ENCODE peak calls at places on chromosomes 5 and 9, in four cellular contexts. Z is RWPE2, M is GM13977, P is IMR-90. V is an unnamed sample.

GRCh38 chr9:89493671-89494070 is 4.2 kb downstream of the SEMA4D start:
- DNase-seq in Z (no peak), M (no peak), P (no peak), V (no peak)

GRCh38 chr5:37696190-37697021 is 143.4 kb downstream of the GDNF start:
- DNase-seq in Z (peak), M (no peak), P (peak), V (no peak)

GRCh38 chr9:85586684-85587083 is 155.1 kb downstream of the AGTPBP1 start:
- DNase-seq in Z (no peak), M (no peak), P (no peak), V (no peak)

GRCh38 chr9:76615149-76615548 is 149.1 kb upstream of the PCA3 start:
- DNase-seq in Z (no peak), M (no peak), P (peak), V (no peak)

GRCh38 chr9:119307471-119307870 is 61.8 kb downstream of the BRINP1 start:
- DNase-seq in Z (no peak), M (no peak), P (no peak), V (no peak)

GRCh38 chr9:20197976-20198685 is 409.3 kb upstream of the SLC24A2 start:
- DNase-seq in Z (no peak), M (no peak), P (no peak), V (peak)

GRCh38 chr5:168695436-168695835 is 116.3 kb upstream of the PANK3 start:
- DNase-seq in Z (no peak), M (no peak), P (no peak), V (no peak)

GRCh38 chr5:176410486-176411180 is 5.7 kb downstream of the CLTB start:
- DNase-seq in Z (peak), M (no peak), P (no peak), V (no peak)

GRCh38 chr5:115168829-115169391 is 798 bp downstream of the TRIM36 start:
- DNase-seq in Z (no peak), M (peak), P (no peak), V (peak)

GRCh38 chr9:97557606-97558095 is 56.2 kb downstream of the TMOD1 start:
- DNase-seq in Z (no peak), M (no peak), P (no peak), V (no peak)

GRCh38 chr5:127785098-127785927 is 82.1 kb downstream of the CCDC192 start:
- DNase-seq in Z (no peak), M (no peak), P (peak), V (no peak)

GRCh38 chr5:35066260-35066795 is 18.6 kb upstream of the AGXT2 start:
- DNase-seq in Z (no peak), M (no peak), P (no peak), V (no peak)

GRCh38 chr5:98769256-98770157 is 4.0 kb upstream of the RGMB start:
- DNase-seq in Z (peak), M (peak), P (peak), V (peak)

GRCh38 chr5:98770911-98771322 is 2.5 kb upstream of the RGMB start:
- DNase-seq in Z (no peak), M (peak), P (peak), V (peak)

GRCh38 chr5:98769006-98769255 is 4.5 kb upstream of the RGMB start:
- DNase-seq in Z (no peak), M (peak), P (no peak), V (peak)

GRCh38 chr5:98771389-98772109 is 1.9 kb upstream of the RGMB start:
- DNase-seq in Z (no peak), M (peak), P (peak), V (peak)

DNA sequence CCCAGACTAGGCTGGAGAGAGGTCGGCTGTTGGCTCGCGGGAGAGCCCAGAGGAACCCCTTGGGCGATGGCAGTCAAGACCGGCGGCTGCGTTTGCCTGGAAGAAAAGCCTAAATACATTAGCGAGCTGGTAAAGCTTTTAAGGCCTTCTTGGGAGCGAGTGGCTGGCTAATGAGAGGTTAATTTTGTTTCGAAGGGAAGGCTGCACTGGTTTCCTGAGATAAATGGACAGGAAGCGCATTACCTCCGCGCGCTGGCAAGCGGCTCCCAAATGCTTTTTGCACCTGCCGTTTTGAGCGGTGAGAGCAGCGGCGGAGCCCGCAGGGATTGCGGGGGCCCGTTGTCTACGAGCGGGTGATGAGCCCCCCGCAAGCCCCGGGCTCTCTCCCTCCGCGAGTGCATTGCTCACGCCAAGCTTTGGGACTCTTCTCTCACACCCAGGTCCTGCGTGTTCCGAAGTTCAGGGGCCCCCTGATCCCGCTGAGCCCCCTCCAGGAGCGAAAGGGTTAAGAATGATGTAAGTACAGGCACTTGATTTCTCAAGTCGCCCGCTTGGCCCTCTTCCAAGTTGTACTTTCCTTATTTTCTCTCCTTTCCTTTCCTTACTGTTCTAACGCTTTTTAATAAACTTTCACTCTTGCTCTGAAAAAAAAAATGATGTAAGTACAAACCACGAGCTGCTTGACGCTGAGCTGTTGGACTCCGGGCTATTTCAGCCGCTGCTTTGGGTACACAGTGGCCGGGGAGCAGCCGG is 3.1 kb upstream of the RGMB start:
- DNase-seq in Z (no peak), M (peak), P (peak), V (peak)
- TF ChIP-seq CTCF in Z (no peak), M (no peak), P (no peak), V (no peak)

GRCh38 chr9:72365525-72366256 is 683 bp upstream of the ZFAND5 start:
- DNase-seq in Z (peak), M (peak), P (peak), V (peak)
- TF ChIP-seq CTCF in Z (peak), M (no peak), P (peak), V (peak)

DNA sequence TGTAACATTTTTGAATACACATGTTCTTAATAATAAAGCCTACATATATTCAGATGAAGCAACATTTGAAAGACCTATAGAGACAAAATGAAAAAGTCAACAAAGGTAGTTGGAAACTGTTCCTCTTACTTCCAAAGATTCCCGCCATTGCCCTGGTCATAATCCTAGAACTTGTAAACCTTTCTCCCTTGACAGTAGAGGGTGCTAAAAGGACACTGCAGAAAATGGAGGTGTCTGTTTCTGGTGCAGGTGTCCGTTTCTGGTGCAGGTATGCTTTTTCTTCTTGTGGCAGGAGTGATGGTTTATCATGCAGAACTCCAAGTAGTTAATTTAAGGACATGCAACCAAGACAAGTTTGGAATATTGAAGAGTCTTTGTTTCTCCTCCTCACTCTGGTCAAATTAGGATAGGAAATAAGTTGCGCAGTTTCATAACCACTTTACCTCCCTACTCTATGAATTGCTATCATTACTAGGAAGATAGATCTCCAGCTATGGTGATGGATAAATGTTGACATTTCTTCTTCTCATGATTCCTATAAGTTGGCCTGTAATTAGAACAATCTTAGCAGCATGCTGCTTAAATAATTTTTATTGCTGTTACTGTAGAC is 56.0 kb upstream of the FAM174A start:
- DNase-seq in Z (no peak), M (peak), P (peak), V (peak)
- TF ChIP-seq CTCF in Z (peak), M (peak), P (peak), V (no peak)

GRCh38 chr9:126623314-126623666 is 9.6 kb downstream of the LMX1B start:
- DNase-seq in Z (no peak), M (no peak), P (no peak), V (no peak)
- TF ChIP-seq CTCF in Z (no peak), M (no peak), P (no peak), V (no peak)

GRCh38 chr9:74760031-74760700 is 127.6 kb downstream of the TRPM6 start:
- DNase-seq in Z (no peak), M (no peak), P (peak), V (no peak)

GRCh38 chr9:74765572-74765971 is 122.1 kb downstream of the TRPM6 start:
- DNase-seq in Z (no peak), M (no peak), P (no peak), V (no peak)

GRCh38 chr9:74762950-74763349 is 124.8 kb downstream of the TRPM6 start:
- DNase-seq in Z (no peak), M (no peak), P (no peak), V (no peak)
- TF ChIP-seq CTCF in Z (no peak), M (no peak), P (no peak), V (no peak)

GRCh38 chr5:180126716-180127681 is 55.4 kb upstream of the RNF130 start:
- DNase-seq in Z (no peak), M (peak), P (no peak), V (peak)
- TF ChIP-seq CTCF in Z (peak), M (peak), P (peak), V (peak)

GRCh38 chr5:11525020-11525419 is 379.2 kb downstream of the CTNND2 start:
- DNase-seq in Z (no peak), M (no peak), P (no peak), V (no peak)

GRCh38 chr5:11524188-11524587 is 380.1 kb downstream of the CTNND2 start:
- DNase-seq in Z (no peak), M (no peak), P (no peak), V (no peak)

GRCh38 chr5:11520241-11520929 is 383.9 kb downstream of the CTNND2 start:
- DNase-seq in Z (no peak), M (no peak), P (no peak), V (no peak)
- TF ChIP-seq CTCF in Z (no peak), M (no peak), P (no peak), V (no peak)

V was measured in GM20000.